ENCODE peak calls at places on chromosome 13, in six cellular contexts. U is neural progenitor cell, T is esophagus muscularis mucosa, X is SJSA1, J is heart left ventricle, S is astrocyte of the cerebellum. K is an unnamed sample.

GRCh38 chr13:26551255-26551654 is 6.2 kb upstream of the WASF3 start:
- DNase-seq in U (no peak), S (no peak), J (no peak), X (no peak), T (no peak), K (no peak)

GRCh38 chr13:81686877-81687276 is 1346.0 kb upstream of the SPRY2 start:
- DNase-seq in U (no peak), T (no peak), X (no peak), S (peak; percentile 6), J (no peak), K (no peak)

GRCh38 chr13:40272776-40273139 is 393.7 kb downstream of the FOXO1 start:
- DNase-seq in S (peak; percentile 5), X (no peak), U (no peak), T (no peak), J (no peak), K (no peak)

GRCh38 chr13:95603887-95604533 is 40.5 kb downstream of the DZIP1 start:
- DNase-seq in S (peak; percentile 40), U (no peak), J (no peak), T (no peak), X (no peak), K (no peak)

GRCh38 chr13:39506559-39507390 is 96.2 kb downstream of the LHFPL6 start:
- DNase-seq in X (peak; percentile 80), J (no peak), S (no peak), U (no peak), T (no peak), K (no peak)

GRCh38 chr13:37503287-37503686 is 95.3 kb downstream of the POSTN start:
- DNase-seq in J (no peak), X (no peak), S (no peak), U (no peak), T (no peak), K (no peak)

GRCh38 chr13:100387416-100387815 is 201.2 kb downstream of the GGACT start:
- DNase-seq in S (no peak), J (no peak), X (no peak), U (no peak), T (no peak), K (no peak)

GRCh38 chr13:44884076-44884729 is 105.1 kb downstream of the NUFIP1 start:
- DNase-seq in T (no peak), U (no peak), X (peak; percentile 63), J (no peak), S (no peak), K (no peak)

GRCh38 chr13:31045621-31046081 is 113.2 kb downstream of the TEX26 start:
- DNase-seq in J (peak; percentile 74), U (no peak), S (peak; percentile 63), T (no peak), X (peak; percentile 87), K (peak; percentile 76)

GRCh38 chr13:72808917-72809500 is 27.1 kb downstream of the PIBF1 start:
- DNase-seq in U (peak; percentile 9), X (peak; percentile 33), T (no peak), S (no peak), J (no peak), K (no peak)

GRCh38 chr13:62337109-62337880 is 921.6 kb upstream of the PCDH20 start:
- DNase-seq in J (no peak), X (no peak), U (peak; percentile 63), T (no peak), S (no peak), K (no peak)

GRCh38 chr13:99270503-99270902 is 12.3 kb upstream of the GPR18 start:
- DNase-seq in T (no peak), S (no peak), X (no peak), U (no peak), J (no peak), K (no peak)

GRCh38 chr13:39565036-39565949 is 37.7 kb downstream of the LHFPL6 start:
- DNase-seq in J (no peak), U (peak; percentile 19), T (no peak), X (peak; percentile 91), S (peak; percentile 89), K (peak; percentile 88)

GRCh38 chr13:95354156-95354555 is 52.9 kb upstream of the ABCC4 start:
- DNase-seq in T (no peak), S (no peak), U (no peak), X (no peak), J (no peak), K (no peak)

GRCh38 chr13:20126460-20127262 is 34.2 kb downstream of the GJA3 start:
- DNase-seq in T (no peak), X (no peak), J (no peak), U (no peak), S (no peak), K (no peak)

GRCh38 chr13:52659340-52659739 is 6.7 kb downstream of the SUGT1 start:
- DNase-seq in J (no peak), U (no peak), S (no peak), T (no peak), X (no peak), K (no peak)

GRCh38 chr13:98575009-98575866 is 1.7 kb downstream of the STK24 start:
- DNase-seq in X (peak; percentile 54), U (peak; percentile 29), J (no peak), S (no peak), T (no peak), K (no peak)

GRCh38 chr13:80342541-80343371 is 1.8 kb upstream of the SPRY2 start:
- DNase-seq in T (peak; percentile 96), S (no peak), X (peak; percentile 96), U (peak; percentile 90), J (peak; percentile 95), K (no peak)

GRCh38 chr13:61913183-61913582 is 497.5 kb upstream of the PCDH20 start:
- DNase-seq in U (no peak), J (no peak), X (no peak), S (no peak), T (no peak), K (no peak)

GRCh38 chr13:74077847-74078246 is 56.4 kb downstream of the KLF12 start:
- DNase-seq in U (no peak), S (no peak), J (no peak), T (no peak), X (peak; percentile 36), K (no peak)

GRCh38 chr13:106630650-106631049 is 62.7 kb upstream of the ARGLU1 start:
- DNase-seq in X (no peak), J (no peak), U (no peak), T (no peak), S (no peak), K (no peak)

GRCh38 chr13:73602295-73602694 is 531.9 kb downstream of the KLF12 start:
- DNase-seq in S (no peak), X (no peak), J (no peak), U (no peak), T (no peak), K (no peak)

GRCh38 chr13:48144413-48145035 is 49.6 kb upstream of the MED4 start:
- DNase-seq in J (no peak), X (no peak), T (no peak), U (no peak), S (no peak), K (no peak)

GRCh38 chr13:75329097-75329496 is 152.9 kb downstream of the TBC1D4 start:
- DNase-seq in J (no peak), U (no peak), T (no peak), S (no peak), X (no peak), K (no peak)

GRCh38 chr13:75326173-75327131 is 155.5 kb downstream of the TBC1D4 start:
- DNase-seq in U (no peak), T (no peak), J (no peak), X (no peak), S (peak; percentile 20), K (no peak)

GRCh38 chr13:75324413-75324940 is 157.5 kb downstream of the TBC1D4 start:
- DNase-seq in T (no peak), S (no peak), J (no peak), U (no peak), X (no peak), K (no peak)

GRCh38 chr13:75329723-75330122 is 152.2 kb downstream of the TBC1D4 start:
- DNase-seq in S (no peak), J (no peak), X (no peak), U (no peak), T (no peak), K (no peak)

GRCh38 chr13:75327132-75327505 is 154.8 kb downstream of the TBC1D4 start:
- DNase-seq in J (no peak), U (no peak), X (no peak), T (no peak), S (no peak), K (no peak)
- H3K4me3 ChIP-seq in J (peak overlapping the region; percentile 52), U (no peak overlapping the region), X (no peak overlapping the region), T (no peak overlapping the region), S (no peak overlapping the region), K (no peak overlapping the region)

DNA sequence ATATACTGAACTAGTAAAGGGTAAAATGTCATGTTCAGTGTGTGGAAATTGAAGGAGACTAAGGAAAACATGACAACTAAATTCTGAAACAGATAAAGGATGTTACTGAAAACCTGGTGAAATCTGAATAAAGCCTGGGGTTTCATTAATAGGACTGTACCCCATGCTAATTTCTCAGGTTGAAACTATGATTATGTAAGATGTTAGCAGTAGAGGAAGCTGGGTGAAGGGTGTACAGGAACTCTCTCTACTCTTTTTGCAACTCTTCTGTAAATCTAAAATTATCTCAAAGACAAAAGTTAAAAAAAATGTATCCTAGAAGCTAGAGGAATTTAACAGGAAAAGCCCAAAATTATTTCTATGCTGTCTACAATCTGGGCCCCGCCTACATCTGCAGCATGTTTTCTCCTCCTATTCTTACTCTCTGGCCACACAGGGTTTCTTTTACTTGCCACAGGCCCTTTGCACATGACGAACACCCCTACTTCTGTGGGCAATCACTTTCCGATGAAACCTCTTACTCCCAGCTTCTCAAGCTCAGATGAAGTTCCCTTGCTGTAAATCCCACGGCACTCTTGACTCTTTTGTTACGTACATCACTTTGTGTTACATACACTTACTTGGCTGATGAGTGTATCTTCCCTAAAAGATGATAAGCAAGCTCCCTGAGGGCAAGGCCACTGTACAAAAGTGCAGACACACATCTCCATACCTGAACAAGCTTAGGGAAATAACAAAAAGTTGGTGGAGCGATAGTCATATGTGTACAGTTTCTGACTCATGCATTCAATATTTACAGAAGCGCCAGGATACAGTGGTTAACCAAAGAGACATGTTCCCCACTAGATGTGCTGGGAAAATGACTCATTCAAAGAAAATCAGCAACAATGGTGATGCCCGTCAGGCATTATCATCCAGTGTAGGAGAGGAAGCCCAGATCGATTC is 32.6 kb downstream of the RUBCNL start:
- DNase-seq in U (no peak), X (peak; percentile 89), T (no peak), S (peak; percentile 94), J (no peak), K (peak; percentile 84)
- H3K4me3 ChIP-seq in U (no peak overlapping the region), X (no peak overlapping the region), T (no peak overlapping the region), S (no peak overlapping the region), J (no peak overlapping the region), K (no peak overlapping the region)

DNA sequence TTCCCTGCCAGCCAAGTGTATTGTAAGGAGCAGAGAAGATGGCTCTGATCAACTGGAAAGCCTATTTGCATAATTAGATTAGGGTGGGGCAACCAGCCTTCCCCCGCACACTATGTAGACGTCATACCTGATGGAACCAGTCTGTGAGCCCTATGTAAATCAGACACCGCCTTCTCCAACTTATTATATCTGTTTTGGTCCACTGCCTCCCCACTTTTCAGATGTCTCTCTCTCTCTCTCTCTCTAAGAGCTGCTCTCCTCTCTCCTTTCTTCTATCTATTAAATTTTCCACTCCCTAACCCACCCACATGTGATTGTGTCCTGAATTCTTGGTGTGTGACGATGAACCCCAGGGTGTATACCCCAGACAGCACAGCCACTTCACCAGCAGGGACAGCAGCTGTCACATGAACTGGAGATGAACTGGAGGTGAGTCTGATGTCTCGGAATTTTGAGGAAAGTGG is 514.4 kb downstream of the IRS2 start:
- DNase-seq in U (peak; percentile 60), T (no peak), J (no peak), S (no peak), X (peak; percentile 100), K (no peak)
- H3K4me3 ChIP-seq in U (no peak overlapping the region), T (no peak overlapping the region), J (no peak overlapping the region), S (peak overlapping the region; percentile 20), X (peak overlapping the region; percentile 44), K (no peak overlapping the region)

GRCh38 chr13:23620613-23621315 is 50.6 kb downstream of the TNFRSF19 start:
- DNase-seq in S (no peak), T (no peak), J (no peak), X (no peak), U (no peak), K (no peak)
- H3K4me3 ChIP-seq in S (no peak overlapping the region), T (no peak overlapping the region), J (no peak overlapping the region), X (no peak overlapping the region), U (no peak overlapping the region), K (no peak overlapping the region)

K was measured in AG09309.